ENCODE peak calls at places on chromosomes 13 and 19, in four cellular contexts. One of them, this sample, is unnamed.

GRCh38 chr13:51906581-51906980 is 44.8 kb downstream of the CCDC70 start:
- DNase-seq in AG04449: no peak
- DNase-seq in bronchial epithelial cell: no peak
- DNase-seq in left ventricle myocardium inferior: peak
- DNase-seq in this sample: no peak

GRCh38 chr13:75038315-75038881 is 443.6 kb downstream of the TBC1D4 start:
- DNase-seq in bronchial epithelial cell: no peak
- DNase-seq in AG04449: no peak
- DNase-seq in left ventricle myocardium inferior: no peak
- DNase-seq in this sample: no peak

GRCh38 chr13:73138276-73138950 is 79.6 kb downstream of the KLF5 start:
- DNase-seq in AG04449: no peak
- DNase-seq in bronchial epithelial cell: peak
- DNase-seq in left ventricle myocardium inferior: no peak
- DNase-seq in this sample: no peak

GRCh38 chr19:9039728-9040127 is 29.5 kb upstream of the MUC16 start:
- DNase-seq in left ventricle myocardium inferior: no peak
- DNase-seq in bronchial epithelial cell: peak
- DNase-seq in AG04449: no peak
- DNase-seq in this sample: no peak

GRCh38 chr13:60617863-60618733 is 221.1 kb downstream of the TDRD3 start:
- DNase-seq in bronchial epithelial cell: peak
- DNase-seq in AG04449: no peak
- DNase-seq in left ventricle myocardium inferior: no peak
- DNase-seq in this sample: no peak

GRCh38 chr19:50891253-50891625 is 18.0 kb downstream of the KLK2 start:
- DNase-seq in AG04449: no peak
- DNase-seq in left ventricle myocardium inferior: no peak
- DNase-seq in bronchial epithelial cell: no peak
- DNase-seq in this sample: no peak

GRCh38 chr19:7953060-7953459 is 9.6 kb upstream of the TIMM44 start:
- DNase-seq in AG04449: no peak
- DNase-seq in bronchial epithelial cell: peak
- DNase-seq in left ventricle myocardium inferior: no peak
- DNase-seq in this sample: no peak

GRCh38 chr13:28401303-28402056 is 93.4 kb downstream of the FLT1 start:
- DNase-seq in bronchial epithelial cell: no peak
- DNase-seq in left ventricle myocardium inferior: no peak
- DNase-seq in AG04449: peak
- DNase-seq in this sample: no peak

GRCh38 chr19:42697884-42698283 is 42.4 kb downstream of the PSG3 start:
- DNase-seq in left ventricle myocardium inferior: no peak
- DNase-seq in bronchial epithelial cell: no peak
- DNase-seq in AG04449: no peak
- DNase-seq in this sample: no peak

GRCh38 chr19:34306213-34306661 is 51.9 kb downstream of the GARRE1 start:
- DNase-seq in bronchial epithelial cell: no peak
- DNase-seq in AG04449: no peak
- DNase-seq in left ventricle myocardium inferior: no peak
- DNase-seq in this sample: peak

GRCh38 chr13:51243832-51244231 is 21.6 kb downstream of the FAM124A start:
- DNase-seq in AG04449: no peak
- DNase-seq in left ventricle myocardium inferior: no peak
- DNase-seq in bronchial epithelial cell: no peak
- DNase-seq in this sample: no peak

GRCh38 chr19:34145741-34146202 is 26.5 kb upstream of the LSM14A start:
- DNase-seq in bronchial epithelial cell: peak
- DNase-seq in left ventricle myocardium inferior: no peak
- DNase-seq in AG04449: no peak
- DNase-seq in this sample: no peak

GRCh38 chr13:94395889-94396288 is 83.6 kb downstream of the DCT start:
- DNase-seq in bronchial epithelial cell: no peak
- DNase-seq in left ventricle myocardium inferior: no peak
- DNase-seq in AG04449: no peak
- DNase-seq in this sample: no peak

GRCh38 chr19:39014037-39014436 is 18.3 kb downstream of the FBXO27 start:
- DNase-seq in left ventricle myocardium inferior: no peak
- DNase-seq in bronchial epithelial cell: no peak
- DNase-seq in AG04449: no peak
- DNase-seq in this sample: no peak

GRCh38 chr13:24270639-24271131 is 38.7 kb upstream of the C1QTNF9 start:
- DNase-seq in bronchial epithelial cell: peak
- DNase-seq in AG04449: no peak
- DNase-seq in left ventricle myocardium inferior: peak
- DNase-seq in this sample: peak

GRCh38 chr13:40668335-40668734 is 1.9 kb upstream of the FOXO1 start:
- DNase-seq in bronchial epithelial cell: no peak
- DNase-seq in AG04449: no peak
- DNase-seq in left ventricle myocardium inferior: peak
- DNase-seq in this sample: peak

GRCh38 chr13:76019421-76020044 is 383.4 kb downstream of the LMO7 start:
- DNase-seq in AG04449: no peak
- DNase-seq in left ventricle myocardium inferior: peak
- DNase-seq in bronchial epithelial cell: no peak
- DNase-seq in this sample: no peak

GRCh38 chr19:46861691-46862503 is 1.1 kb downstream of the ARHGAP35 start:
- DNase-seq in bronchial epithelial cell: no peak
- DNase-seq in AG04449: no peak
- DNase-seq in left ventricle myocardium inferior: no peak
- DNase-seq in this sample: no peak

GRCh38 chr13:92806215-92806614 is 420.4 kb upstream of the GPC6 start:
- DNase-seq in bronchial epithelial cell: peak
- DNase-seq in left ventricle myocardium inferior: no peak
- DNase-seq in AG04449: no peak
- DNase-seq in this sample: no peak
- H3K4me3 ChIP-seq in bronchial epithelial cell: peak
- H3K4me3 ChIP-seq in left ventricle myocardium inferior: peak
- H3K4me3 ChIP-seq in AG04449: no peak
- H3K4me3 ChIP-seq in this sample: peak

DNA sequence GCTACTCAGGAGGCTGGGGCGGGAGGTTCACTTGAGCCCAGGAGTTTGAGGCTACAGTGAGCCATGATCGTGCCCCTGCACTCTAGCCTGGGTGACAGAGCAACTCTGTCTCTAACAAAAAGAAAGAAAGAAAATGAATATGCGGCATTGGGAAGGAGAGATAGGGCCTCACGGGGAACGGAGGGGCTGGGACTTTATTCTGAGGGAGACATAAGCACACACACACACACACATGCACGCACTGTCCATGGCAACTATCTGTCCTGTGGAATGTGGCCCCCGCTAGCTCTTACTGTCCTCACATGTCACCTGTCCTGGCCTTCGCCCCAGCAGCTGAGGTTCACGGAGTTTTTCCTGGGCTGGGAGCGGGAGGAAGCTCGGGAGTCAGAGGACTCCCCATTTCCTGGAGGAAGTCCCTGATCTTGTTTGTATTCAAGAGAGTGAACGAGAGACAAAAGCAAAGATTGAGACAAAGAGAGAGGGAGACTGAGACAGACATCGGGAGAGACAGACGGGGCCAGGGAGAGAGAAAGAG is 654 bp downstream of the STAP2 start:
- DNase-seq in left ventricle myocardium inferior: no peak
- DNase-seq in bronchial epithelial cell: no peak
- DNase-seq in AG04449: no peak
- DNase-seq in this sample: no peak
- H3K4me3 ChIP-seq in left ventricle myocardium inferior: peak
- H3K4me3 ChIP-seq in bronchial epithelial cell: peak
- H3K4me3 ChIP-seq in AG04449: peak
- H3K4me3 ChIP-seq in this sample: peak

DNA sequence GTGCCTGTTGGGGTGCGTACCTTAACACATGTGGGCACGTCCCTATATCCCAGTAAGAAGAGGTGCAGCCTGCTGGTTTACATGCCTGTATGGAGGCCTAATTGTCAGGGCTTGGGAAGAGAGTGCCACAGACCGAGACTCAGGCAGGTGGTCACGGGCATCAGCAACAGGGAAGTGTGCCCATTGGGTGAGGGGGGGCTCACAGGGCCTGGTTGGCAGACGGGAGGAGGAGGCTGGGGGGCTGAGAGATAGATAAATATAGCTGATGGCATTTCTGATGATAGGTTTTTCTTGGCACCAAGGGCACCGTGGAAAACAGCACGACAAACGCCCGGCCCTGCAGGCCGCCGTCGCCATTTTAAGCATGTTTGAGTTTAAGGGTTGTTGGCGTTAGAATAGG is 37.6 kb downstream of the NFIX start:
- DNase-seq in bronchial epithelial cell: no peak
- DNase-seq in AG04449: no peak
- DNase-seq in left ventricle myocardium inferior: no peak
- DNase-seq in this sample: no peak
- H3K4me3 ChIP-seq in bronchial epithelial cell: no peak
- H3K4me3 ChIP-seq in AG04449: no peak
- H3K4me3 ChIP-seq in left ventricle myocardium inferior: no peak
- H3K4me3 ChIP-seq in this sample: no peak

DNA sequence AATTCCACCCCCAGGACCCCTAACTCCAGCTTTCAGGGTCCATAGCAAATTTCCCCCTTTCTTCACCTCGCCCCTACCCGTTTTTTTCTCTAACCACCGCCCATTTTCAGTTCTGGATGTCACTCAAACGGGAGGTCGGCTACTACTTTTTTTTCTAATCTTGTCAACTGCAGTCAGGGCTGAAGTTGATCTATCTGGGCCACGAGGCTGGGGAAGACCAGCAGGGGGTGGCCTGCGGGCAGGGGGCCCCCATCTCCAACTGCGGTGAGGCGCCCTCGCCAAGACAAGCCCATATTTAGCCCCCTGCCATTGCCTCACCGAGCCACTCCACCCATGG is 748 bp downstream of the LHFPL6 start:
- DNase-seq in AG04449: no peak
- DNase-seq in bronchial epithelial cell: no peak
- DNase-seq in left ventricle myocardium inferior: no peak
- DNase-seq in this sample: no peak
- H3K4me3 ChIP-seq in AG04449: peak
- H3K4me3 ChIP-seq in bronchial epithelial cell: peak
- H3K4me3 ChIP-seq in left ventricle myocardium inferior: peak
- H3K4me3 ChIP-seq in this sample: peak

DNA sequence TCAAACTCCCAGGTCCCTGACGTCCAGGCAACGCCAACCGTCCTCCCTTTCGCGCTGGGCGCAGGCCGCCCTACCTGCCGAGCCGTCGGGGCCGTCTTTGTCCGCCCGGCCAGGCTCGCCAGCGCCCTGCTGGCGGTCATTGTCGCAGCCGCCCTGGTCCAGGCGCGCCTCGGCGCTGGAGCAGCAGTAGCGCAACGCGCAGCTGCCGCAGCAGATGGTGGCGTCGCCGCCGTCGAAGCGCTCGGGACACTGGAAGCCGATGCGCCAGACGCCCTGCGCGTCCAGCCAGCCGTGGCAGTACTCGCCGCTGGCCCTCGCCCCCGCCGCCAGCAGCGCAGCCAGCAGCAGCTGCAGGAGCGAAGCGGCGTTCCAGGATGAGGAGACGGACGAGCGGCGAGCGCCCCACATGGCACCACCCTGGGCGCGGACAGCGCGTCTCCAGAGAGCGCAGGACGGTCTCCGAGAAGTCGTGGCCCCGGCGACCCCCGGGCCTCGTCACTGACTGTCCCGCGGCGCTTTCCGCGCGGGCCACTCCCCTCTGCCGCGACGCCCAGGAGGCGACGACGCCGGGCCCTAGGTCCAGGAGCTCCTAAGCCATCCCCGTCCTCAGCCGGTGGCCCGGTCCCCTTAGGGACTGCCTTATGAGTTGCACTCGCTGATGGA is 1.1 kb downstream of the SHISA2 start:
- DNase-seq in AG04449: no peak
- DNase-seq in bronchial epithelial cell: no peak
- DNase-seq in left ventricle myocardium inferior: no peak
- DNase-seq in this sample: peak
- H3K4me3 ChIP-seq in AG04449: peak
- H3K4me3 ChIP-seq in bronchial epithelial cell: no peak
- H3K4me3 ChIP-seq in left ventricle myocardium inferior: peak
- H3K4me3 ChIP-seq in this sample: peak

GRCh38 chr13:109243311-109243951 is 543.0 kb downstream of the IRS2 start:
- DNase-seq in left ventricle myocardium inferior: no peak
- DNase-seq in AG04449: peak
- DNase-seq in bronchial epithelial cell: peak
- DNase-seq in this sample: peak
- H3K4me3 ChIP-seq in left ventricle myocardium inferior: no peak
- H3K4me3 ChIP-seq in AG04449: peak
- H3K4me3 ChIP-seq in bronchial epithelial cell: no peak
- H3K4me3 ChIP-seq in this sample: no peak

DNA sequence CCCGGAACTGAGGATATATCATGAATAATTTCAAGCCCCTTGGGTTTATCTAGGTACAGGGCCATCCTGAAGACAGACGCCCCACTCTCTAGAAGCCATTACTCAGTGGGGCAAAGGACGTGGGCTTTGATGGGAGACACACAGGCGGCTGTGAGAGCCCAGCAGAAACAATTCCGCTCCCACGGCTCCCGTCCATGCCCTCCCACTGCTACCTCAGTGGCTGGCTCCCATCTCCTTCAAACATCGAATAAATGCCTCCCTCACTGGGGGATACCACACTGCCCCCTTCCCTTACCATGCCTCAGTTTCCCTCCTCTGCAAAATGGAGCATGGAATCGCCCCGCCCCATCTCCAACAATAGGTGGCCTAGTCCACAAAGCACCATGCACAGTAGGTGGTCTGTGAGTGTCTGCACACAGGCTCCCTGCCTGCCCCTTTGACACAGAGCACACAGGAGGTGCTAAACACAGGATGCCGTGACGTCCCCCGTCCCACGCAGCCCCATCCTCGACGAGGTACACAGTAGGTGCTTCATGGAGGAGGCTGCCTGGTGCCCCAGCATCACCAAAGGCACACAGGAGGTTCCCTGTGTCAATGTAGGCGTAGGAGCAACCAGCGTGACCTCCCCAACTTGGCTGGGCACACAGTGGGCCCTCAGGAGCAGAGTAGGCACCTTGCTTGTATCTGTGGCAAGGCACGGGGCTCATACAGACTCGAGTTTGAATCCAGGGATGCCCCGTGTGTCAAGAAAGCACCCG is 46.0 kb downstream of the PTPRS start:
- DNase-seq in AG04449: no peak
- DNase-seq in bronchial epithelial cell: no peak
- DNase-seq in left ventricle myocardium inferior: no peak
- DNase-seq in this sample: no peak
- H3K4me3 ChIP-seq in AG04449: no peak
- H3K4me3 ChIP-seq in bronchial epithelial cell: no peak
- H3K4me3 ChIP-seq in left ventricle myocardium inferior: peak
- H3K4me3 ChIP-seq in this sample: no peak

DNA sequence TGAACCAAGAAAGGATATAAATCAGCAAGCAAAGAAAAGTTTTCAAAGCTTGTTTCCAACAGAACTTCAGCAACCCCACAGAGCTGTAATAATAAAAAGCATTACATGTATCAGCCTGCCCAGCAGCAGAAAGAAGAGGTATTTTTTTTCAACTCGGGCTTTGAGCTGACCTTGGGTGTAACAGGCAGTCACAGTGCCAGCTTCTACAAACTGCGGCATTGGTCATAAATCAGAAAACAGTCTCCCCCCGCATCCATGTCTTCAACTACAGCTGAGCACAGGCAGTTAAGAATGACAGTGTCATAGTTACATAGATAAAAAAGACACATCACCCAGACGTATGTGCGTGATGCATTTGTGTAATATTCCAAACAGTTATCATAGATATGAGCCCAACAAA is 671.0 kb upstream of the SLITRK1 start:
- DNase-seq in bronchial epithelial cell: peak
- DNase-seq in left ventricle myocardium inferior: no peak
- DNase-seq in AG04449: no peak
- DNase-seq in this sample: no peak
- H3K4me3 ChIP-seq in bronchial epithelial cell: no peak
- H3K4me3 ChIP-seq in left ventricle myocardium inferior: no peak
- H3K4me3 ChIP-seq in AG04449: no peak
- H3K4me3 ChIP-seq in this sample: no peak

This sample was measured in gastrocnemius medialis.